ENCODE peak calls at places on chromosomes 5 and 9, in nine cellular contexts. P is stimulated activated CD8-positive, alpha-beta memory T cell treated with anti-CD3 and anti-CD28 coated beads, Interleukin-4, amount 100 ng/mL, for 48 hours; J is head of caudate nucleus; F is NCI-H1930; H is activated naive CD4-positive, alpha-beta T cell treated with Interleukin-2 at 50 U/mL for 16 hours; Y is fibroblast of mammary gland; V is frontal cortex; K is foreskin fibroblast; Z is psoas muscle. O is an unnamed sample.

GRCh38 chr5:9239626-9240025 is 306.2 kb downstream of the SEMA5A start:
- DNase-seq in V (no peak), P (no peak), H (no peak), F (no peak), J (no peak), Z (no peak), Y (no peak), K (peak; percentile 58), O (no peak)

GRCh38 chr9:133443982-133444381 is 15.8 kb upstream of the CACFD1 start:
- DNase-seq in K (peak; percentile 24), F (no peak), Y (no peak), Z (no peak), V (no peak), J (no peak), P (no peak), H (no peak), O (no peak)

GRCh38 chr9:99749641-99750040 is 72.0 kb upstream of the NR4A3 start:
- DNase-seq in F (no peak), Y (no peak), H (no peak), Z (no peak), J (no peak), V (no peak), K (peak; percentile 6), P (no peak), O (no peak)

GRCh38 chr9:70177121-70177520 is 81.7 kb upstream of the SMC5 start:
- DNase-seq in H (no peak), V (no peak), Y (peak; percentile 10), F (no peak), J (no peak), Z (no peak), K (peak; percentile 5), P (no peak), O (no peak)

GRCh38 chr5:180605554-180606214 is 14.4 kb upstream of the SCGB3A1 start:
- DNase-seq in K (peak; percentile 70), V (no peak), H (peak; percentile 62), Y (peak; percentile 63), F (no peak), Z (no peak), P (peak; percentile 87), J (peak; percentile 80), O (peak; percentile 55)

GRCh38 chr5:67844937-67845336 is 370.6 kb upstream of the PIK3R1 start:
- DNase-seq in P (no peak), Z (no peak), F (no peak), V (no peak), K (no peak), Y (no peak), H (no peak), J (no peak), O (no peak)

GRCh38 chr5:83331842-83332241 is 139.7 kb upstream of the VCAN start:
- DNase-seq in V (no peak), F (no peak), K (peak; percentile 87), H (no peak), Z (no peak), Y (peak; percentile 91), J (no peak), P (no peak), O (no peak)

GRCh38 chr5:178502401-178503100 is 87.6 kb downstream of the COL23A1 start:
- DNase-seq in K (no peak), V (no peak), H (no peak), P (no peak), J (no peak), Y (no peak), Z (no peak), F (no peak), O (no peak)

GRCh38 chr5:14687023-14687665 is 22.6 kb downstream of the OTULIN start:
- DNase-seq in P (no peak), H (no peak), Z (no peak), K (peak; percentile 36), F (no peak), J (no peak), Y (no peak), V (no peak), O (no peak)

GRCh38 chr5:59236996-59237395 is 654.1 kb downstream of the RAB3C start:
- DNase-seq in P (no peak), K (peak; percentile 45), F (no peak), Z (no peak), Y (no peak), V (no peak), J (no peak), H (no peak), O (no peak)

GRCh38 chr5:180352116-180352975 is 790 bp downstream of the GFPT2 start:
- DNase-seq in Z (peak; percentile 40), J (peak; percentile 65), Y (no peak), K (peak; percentile 79), F (no peak), V (peak; percentile 54), H (no peak), P (no peak), O (no peak)

GRCh38 chr9:92966518-92966800 is 19.1 kb downstream of the FGD3 start:
- DNase-seq in Z (no peak), K (no peak), P (peak; percentile 25), H (no peak), J (no peak), F (no peak), Y (no peak), V (no peak), O (no peak)

GRCh38 chr9:113631093-113631765 is 167.7 kb downstream of the RGS3 start:
- DNase-seq in Z (no peak), F (no peak), J (peak; percentile 9), P (no peak), K (peak; percentile 49), H (no peak), V (no peak), Y (no peak), O (no peak)

GRCh38 chr5:75050415-75050814 is 1.9 kb downstream of the GCNT4 start:
- DNase-seq in F (no peak), J (no peak), Y (peak; percentile 25), P (peak; percentile 44), K (peak; percentile 28), V (no peak), H (peak; percentile 17), Z (no peak), O (no peak)

GRCh38 chr9:121781143-121781542 is 129.7 kb downstream of the DAB2IP start:
- DNase-seq in V (no peak), F (no peak), P (no peak), K (no peak), H (no peak), Z (no peak), J (no peak), Y (no peak), O (no peak)

GRCh38 chr5:115306011-115306530 is 9.6 kb upstream of the CCDC112 start:
- DNase-seq in P (no peak), K (no peak), V (no peak), Z (no peak), F (no peak), J (no peak), H (no peak), Y (no peak), O (no peak)

GRCh38 chr9:95511952-95512750 is 4.6 kb downstream of the PTCH1 start:
- DNase-seq in V (no peak), Z (no peak), K (peak; percentile 73), J (no peak), Y (no peak), P (no peak), F (no peak), H (no peak), O (no peak)

GRCh38 chr5:58902305-58902704 is 319.4 kb downstream of the RAB3C start:
- DNase-seq in J (no peak), V (no peak), Z (no peak), H (no peak), P (no peak), F (no peak), Y (no peak), K (no peak), O (no peak)

GRCh38 chr9:132908635-132909034 is 29.9 kb downstream of the SPACA9 start:
- DNase-seq in Y (no peak), H (peak; percentile 21), K (no peak), J (no peak), F (no peak), V (no peak), Z (no peak), P (no peak), O (no peak)

GRCh38 chr9:98750396-98751060 is 41.8 kb upstream of the GABBR2 start:
- DNase-seq in F (no peak), P (no peak), K (no peak), Y (no peak), Z (no peak), H (no peak), V (no peak), J (no peak), O (no peak)

GRCh38 chr9:68731857-68732256 is 26.8 kb downstream of the PIP5K1B start:
- DNase-seq in V (no peak), K (no peak), H (no peak), Z (no peak), P (no peak), F (no peak), J (no peak), Y (no peak), O (no peak)

O was measured in cerebellum.